ENCODE peak calls at places on chromosomes 11 and 22, in nine cellular contexts. One of them, this sample, is unnamed.

GRCh38 chr11:16817321-16817720 is 78.9 kb downstream of the C11orf58 start:
- DNase-seq in stomach: no peak
- DNase-seq in GM12878: no peak
- DNase-seq in sigmoid colon: no peak
- DNase-seq in uterus: no peak
- DNase-seq in esophagus squamous epithelium: no peak
- DNase-seq in body of pancreas: no peak
- DNase-seq in A549: no peak
- DNase-seq in tibial nerve: no peak
- DNase-seq in this sample: no peak

GRCh38 chr11:126338346-126339055 is 17.0 kb upstream of the ST3GAL4 start:
- DNase-seq in A549: no peak
- DNase-seq in stomach: no peak
- DNase-seq in tibial nerve: no peak
- DNase-seq in sigmoid colon: no peak
- DNase-seq in GM12878: no peak
- DNase-seq in body of pancreas: no peak
- DNase-seq in esophagus squamous epithelium: no peak
- DNase-seq in uterus: no peak
- DNase-seq in this sample: no peak

GRCh38 chr11:6353367-6353987 is 33.2 kb upstream of the CAVIN3 start:
- DNase-seq in stomach: peak; percentile 75
- DNase-seq in sigmoid colon: peak; percentile 76
- DNase-seq in uterus: peak; percentile 53
- DNase-seq in GM12878: peak; percentile 25
- DNase-seq in esophagus squamous epithelium: no peak
- DNase-seq in A549: peak; percentile 46
- DNase-seq in body of pancreas: peak; percentile 89
- DNase-seq in tibial nerve: peak; percentile 21
- DNase-seq in this sample: peak; percentile 44

GRCh38 chr22:30178180-30179126 is 68.1 kb downstream of the LIF start:
- DNase-seq in GM12878: no peak
- DNase-seq in uterus: no peak
- DNase-seq in body of pancreas: peak; percentile 31
- DNase-seq in A549: no peak
- DNase-seq in tibial nerve: no peak
- DNase-seq in esophagus squamous epithelium: no peak
- DNase-seq in sigmoid colon: no peak
- DNase-seq in stomach: no peak
- DNase-seq in this sample: no peak

GRCh38 chr11:86449993-86450629 is 75.4 kb downstream of the CCDC81 start:
- DNase-seq in tibial nerve: no peak
- DNase-seq in uterus: no peak
- DNase-seq in sigmoid colon: no peak
- DNase-seq in A549: no peak
- DNase-seq in GM12878: no peak
- DNase-seq in esophagus squamous epithelium: no peak
- DNase-seq in body of pancreas: no peak
- DNase-seq in stomach: no peak
- DNase-seq in this sample: no peak

GRCh38 chr22:43236401-43237166 is 49.6 kb upstream of the TTLL12 start:
- DNase-seq in uterus: no peak
- DNase-seq in sigmoid colon: no peak
- DNase-seq in stomach: peak; percentile 66
- DNase-seq in body of pancreas: peak; percentile 82
- DNase-seq in tibial nerve: no peak
- DNase-seq in esophagus squamous epithelium: no peak
- DNase-seq in A549: no peak
- DNase-seq in GM12878: no peak
- DNase-seq in this sample: peak; percentile 82

GRCh38 chr11:56271092-56271491 is 2.9 kb upstream of the OR5T1 start:
- DNase-seq in stomach: no peak
- DNase-seq in esophagus squamous epithelium: no peak
- DNase-seq in body of pancreas: no peak
- DNase-seq in uterus: no peak
- DNase-seq in A549: no peak
- DNase-seq in GM12878: no peak
- DNase-seq in sigmoid colon: no peak
- DNase-seq in tibial nerve: no peak
- DNase-seq in this sample: no peak

GRCh38 chr11:46119352-46120216 is 1.7 kb downstream of the PHF21A start:
- DNase-seq in stomach: peak; percentile 39
- DNase-seq in tibial nerve: peak; percentile 29
- DNase-seq in uterus: peak; percentile 51
- DNase-seq in sigmoid colon: peak; percentile 73
- DNase-seq in A549: no peak
- DNase-seq in GM12878: no peak
- DNase-seq in body of pancreas: peak; percentile 50
- DNase-seq in esophagus squamous epithelium: no peak
- DNase-seq in this sample: peak; percentile 78

GRCh38 chr11:3604169-3604568 is 37.6 kb downstream of the ART5 start:
- DNase-seq in stomach: no peak
- DNase-seq in tibial nerve: no peak
- DNase-seq in sigmoid colon: no peak
- DNase-seq in A549: no peak
- DNase-seq in GM12878: no peak
- DNase-seq in uterus: no peak
- DNase-seq in esophagus squamous epithelium: no peak
- DNase-seq in body of pancreas: no peak
- DNase-seq in this sample: no peak

GRCh38 chr11:76259299-76259908 is 53.1 kb upstream of the WNT11 start:
- DNase-seq in esophagus squamous epithelium: no peak
- DNase-seq in GM12878: no peak
- DNase-seq in tibial nerve: no peak
- DNase-seq in sigmoid colon: no peak
- DNase-seq in body of pancreas: no peak
- DNase-seq in stomach: no peak
- DNase-seq in A549: no peak
- DNase-seq in uterus: no peak
- DNase-seq in this sample: no peak

GRCh38 chr22:50696251-50696798 is 23.7 kb downstream of the SHANK3 start:
- DNase-seq in tibial nerve: no peak
- DNase-seq in stomach: no peak
- DNase-seq in esophagus squamous epithelium: no peak
- DNase-seq in uterus: no peak
- DNase-seq in A549: no peak
- DNase-seq in GM12878: no peak
- DNase-seq in body of pancreas: no peak
- DNase-seq in sigmoid colon: peak; percentile 40
- DNase-seq in this sample: peak; percentile 14

GRCh38 chr11:66011239-66011784 is 496 bp upstream of the CST6 start:
- DNase-seq in sigmoid colon: no peak
- DNase-seq in A549: no peak
- DNase-seq in uterus: no peak
- DNase-seq in body of pancreas: peak; percentile 50
- DNase-seq in stomach: no peak
- DNase-seq in GM12878: no peak
- DNase-seq in esophagus squamous epithelium: no peak
- DNase-seq in tibial nerve: no peak
- DNase-seq in this sample: no peak

GRCh38 chr22:17563936-17564391 is 666 bp downstream of the SLC25A18 start:
- DNase-seq in tibial nerve: no peak
- DNase-seq in A549: no peak
- DNase-seq in sigmoid colon: peak; percentile 92
- DNase-seq in body of pancreas: no peak
- DNase-seq in esophagus squamous epithelium: no peak
- DNase-seq in stomach: no peak
- DNase-seq in GM12878: no peak
- DNase-seq in uterus: peak; percentile 65
- DNase-seq in this sample: peak; percentile 32

GRCh38 chr11:130407978-130408377 is 20.4 kb downstream of the ADAMTS8 start:
- DNase-seq in uterus: peak; percentile 77
- DNase-seq in stomach: no peak
- DNase-seq in sigmoid colon: peak; percentile 95
- DNase-seq in tibial nerve: no peak
- DNase-seq in esophagus squamous epithelium: no peak
- DNase-seq in A549: no peak
- DNase-seq in GM12878: no peak
- DNase-seq in body of pancreas: peak; percentile 19
- DNase-seq in this sample: no peak

DNA sequence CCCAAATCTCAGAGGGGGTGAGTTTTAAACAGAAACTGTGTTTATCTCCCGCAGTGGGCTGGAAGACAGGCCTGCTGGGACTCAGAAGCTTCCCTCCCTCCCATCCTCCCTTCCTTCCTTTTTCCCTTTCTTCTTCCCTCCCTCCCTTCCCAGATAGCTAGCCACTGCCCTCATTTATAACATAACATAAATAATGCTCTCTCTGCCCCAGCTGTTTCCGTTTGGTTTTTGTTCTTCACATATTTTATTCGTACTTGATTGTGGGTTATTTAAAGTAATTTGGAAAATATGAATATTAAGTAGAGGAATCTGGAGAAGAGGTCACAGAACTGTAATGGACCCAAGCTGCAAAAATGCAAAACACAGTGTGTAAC is 140.9 kb downstream of the TEAD1 start:
- DNase-seq in uterus: no peak
- DNase-seq in GM12878: no peak
- DNase-seq in body of pancreas: no peak
- DNase-seq in stomach: no peak
- DNase-seq in A549: no peak
- DNase-seq in tibial nerve: no peak
- DNase-seq in esophagus squamous epithelium: no peak
- DNase-seq in sigmoid colon: no peak
- DNase-seq in this sample: no peak
- H3K27ac ChIP-seq in uterus: peak overlapping the region; percentile 85
- H3K27ac ChIP-seq in GM12878: no peak overlapping the region
- H3K27ac ChIP-seq in body of pancreas: no peak overlapping the region
- H3K27ac ChIP-seq in stomach: peak overlapping the region; percentile 78
- H3K27ac ChIP-seq in A549: no peak overlapping the region
- H3K27ac ChIP-seq in tibial nerve: peak overlapping the region; percentile 67
- H3K27ac ChIP-seq in esophagus squamous epithelium: peak overlapping the region; percentile 86
- H3K27ac ChIP-seq in sigmoid colon: peak overlapping the region; percentile 85
- H3K27ac ChIP-seq in this sample: peak overlapping the region; percentile 76

DNA sequence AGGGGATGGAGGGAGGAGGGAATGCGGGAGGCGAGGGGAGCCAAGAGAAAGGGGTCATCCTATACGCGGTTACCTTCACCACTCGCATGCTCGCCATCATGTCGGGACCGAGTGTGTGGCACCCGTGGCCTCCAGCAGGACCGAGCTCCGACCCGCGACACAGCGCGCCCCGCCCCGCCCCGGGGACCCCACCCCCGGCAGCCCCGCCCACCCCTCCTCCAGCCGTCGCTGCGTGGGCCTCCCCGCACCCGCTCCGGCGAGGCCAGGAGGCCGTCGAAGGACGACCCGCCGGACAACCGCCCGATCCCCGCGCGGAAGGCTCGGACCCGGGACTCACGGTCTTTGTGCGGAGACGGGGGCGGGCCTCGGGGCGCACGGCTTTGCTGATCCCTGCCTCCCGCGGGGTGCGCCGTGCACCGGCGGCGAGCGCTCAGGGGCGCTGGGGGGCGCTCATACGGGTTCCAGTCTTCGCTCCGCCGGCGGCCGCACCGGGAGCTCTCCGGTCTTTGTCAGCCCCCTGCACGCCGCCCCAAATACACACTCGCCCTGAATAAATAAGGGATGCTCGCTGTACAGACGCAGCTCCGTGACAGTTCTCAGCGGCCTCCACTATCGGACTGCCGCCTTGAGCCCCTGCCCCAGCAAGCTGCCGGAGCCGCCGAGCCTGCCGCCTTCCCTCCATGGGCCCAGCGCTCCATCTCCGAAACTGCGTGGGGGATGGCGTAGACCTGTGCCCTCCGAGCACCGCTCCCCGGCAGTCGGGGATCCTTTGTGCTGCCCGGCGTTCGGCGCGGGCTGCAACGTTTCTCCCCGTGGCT is at the start of gene UBE2L6:
- DNase-seq in GM12878: no peak
- DNase-seq in sigmoid colon: peak; percentile 74
- DNase-seq in uterus: peak; percentile 67
- DNase-seq in A549: peak; percentile 87
- DNase-seq in body of pancreas: peak; percentile 84
- DNase-seq in stomach: peak; percentile 85
- DNase-seq in tibial nerve: peak; percentile 75
- DNase-seq in esophagus squamous epithelium: peak; percentile 21
- DNase-seq in this sample: peak; percentile 75
- TF ChIP-seq POLR2A in GM12878: peak; percentile 59
- TF ChIP-seq POLR2A in sigmoid colon: no peak
- TF ChIP-seq POLR2A in uterus: peak; percentile 25
- TF ChIP-seq POLR2A in A549: peak; percentile 36
- TF ChIP-seq POLR2A in body of pancreas: peak; percentile 5
- TF ChIP-seq POLR2A in stomach: no peak
- TF ChIP-seq POLR2A in tibial nerve: no peak
- TF ChIP-seq POLR2A in esophagus squamous epithelium: no peak
- TF ChIP-seq POLR2A in this sample: no peak

DNA sequence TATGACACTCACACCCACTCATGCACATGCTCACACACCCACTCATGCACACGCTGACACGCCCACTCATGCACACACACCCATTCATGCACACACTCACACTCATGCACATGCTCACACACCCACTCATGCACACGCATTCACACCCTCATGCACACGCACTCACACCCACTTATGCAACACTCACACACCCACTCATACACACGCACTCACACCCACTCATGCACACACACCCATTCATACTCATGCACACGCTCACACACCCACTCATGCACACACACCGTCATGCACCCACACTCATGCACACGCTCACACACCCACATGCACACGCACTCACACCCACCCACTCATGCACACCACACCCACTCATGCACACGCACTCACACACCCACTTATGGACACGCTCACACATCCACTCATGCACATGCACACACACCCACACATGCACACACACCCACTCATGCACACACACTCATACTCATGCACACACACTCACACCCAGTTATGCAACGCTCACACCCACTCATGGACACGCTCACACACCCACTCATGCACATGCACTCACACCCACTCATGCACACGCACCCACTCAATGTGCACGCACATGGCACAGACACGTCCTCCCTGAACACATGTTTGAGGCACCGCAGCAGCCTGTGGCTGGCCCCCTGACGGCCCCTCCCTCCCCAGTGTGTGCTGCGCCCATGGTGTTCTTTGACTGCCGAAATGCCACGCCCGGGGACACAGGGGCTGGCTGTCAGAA is 17.9 kb downstream of the MUC5AC start:
- DNase-seq in sigmoid colon: no peak
- DNase-seq in esophagus squamous epithelium: no peak
- DNase-seq in tibial nerve: no peak
- DNase-seq in GM12878: no peak
- DNase-seq in stomach: no peak
- DNase-seq in body of pancreas: no peak
- DNase-seq in A549: no peak
- DNase-seq in uterus: no peak
- DNase-seq in this sample: no peak
- H3K4me1 ChIP-seq in sigmoid colon: no peaks in the 10 kb centered on the region
- H3K4me1 ChIP-seq in esophagus squamous epithelium: no peaks in the 10 kb centered on the region
- H3K4me1 ChIP-seq in tibial nerve: no peaks in the 10 kb centered on the region
- H3K4me1 ChIP-seq in GM12878: no peaks in the 10 kb centered on the region
- H3K4me1 ChIP-seq in stomach: no peaks in the 10 kb centered on the region
- H3K4me1 ChIP-seq in body of pancreas: no peaks in the 10 kb centered on the region
- H3K4me1 ChIP-seq in A549: no peaks in the 10 kb centered on the region
- H3K4me1 ChIP-seq in uterus: no peaks in the 10 kb centered on the region
- H3K4me1 ChIP-seq in this sample: no peaks in the 10 kb centered on the region

DNA sequence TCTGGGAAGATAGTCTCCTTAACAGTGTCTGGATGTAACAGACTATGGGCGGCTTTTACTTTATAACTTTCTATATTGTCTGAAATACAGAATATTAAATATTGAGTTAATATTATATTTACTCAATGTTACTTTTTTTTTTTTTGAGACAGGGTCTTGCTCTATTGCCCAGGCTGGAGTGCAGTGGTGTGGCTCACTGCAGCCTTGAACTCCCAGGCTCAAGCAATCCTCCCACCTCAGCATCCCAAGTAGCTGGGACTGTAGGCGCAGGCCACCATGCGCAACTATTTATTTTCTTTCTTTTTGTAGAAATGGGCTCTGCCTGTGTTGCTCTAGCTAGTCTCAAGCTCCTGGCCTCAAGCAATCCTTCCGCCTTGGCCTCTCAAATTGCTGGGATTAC is 47.0 kb downstream of the FAM83F start:
- DNase-seq in stomach: no peak
- DNase-seq in GM12878: no peak
- DNase-seq in body of pancreas: no peak
- DNase-seq in esophagus squamous epithelium: no peak
- DNase-seq in uterus: no peak
- DNase-seq in tibial nerve: no peak
- DNase-seq in A549: no peak
- DNase-seq in sigmoid colon: peak; percentile 37
- DNase-seq in this sample: no peak
- H3K27ac ChIP-seq in stomach: peak overlapping the region; percentile 27
- H3K27ac ChIP-seq in GM12878: no peak overlapping the region
- H3K27ac ChIP-seq in body of pancreas: no peak overlapping the region
- H3K27ac ChIP-seq in esophagus squamous epithelium: peak overlapping the region; percentile 98
- H3K27ac ChIP-seq in uterus: no peak overlapping the region
- H3K27ac ChIP-seq in tibial nerve: peak overlapping the region; percentile 80
- H3K27ac ChIP-seq in A549: no peak overlapping the region
- H3K27ac ChIP-seq in sigmoid colon: peak overlapping the region; percentile 48
- H3K27ac ChIP-seq in this sample: peak overlapping the region; percentile 26